ENCODE peak calls at places on chromosomes 4 and X, in seven cellular contexts. One of them, this sample, is unnamed.

GRCh38 chrX:100407784-100408642 is 2.1 kb downstream of the PCDH19 start:
- DNase-seq in HCT116: no peak
- DNase-seq in SK-N-SH: no peak
- DNase-seq in H1: peak
- DNase-seq in HepG2: no peak
- DNase-seq in K562: no peak
- DNase-seq in GM12878: no peak
- DNase-seq in this sample: no peak

GRCh38 chr4:152103181-152103901 is 342.5 kb upstream of the GATB start:
- DNase-seq in HCT116: no peak
- DNase-seq in GM12878: no peak
- DNase-seq in K562: no peak
- DNase-seq in SK-N-SH: no peak
- DNase-seq in HepG2: no peak
- DNase-seq in H1: no peak
- DNase-seq in this sample: no peak

GRCh38 chrX:96182366-96182765 is 502.3 kb upstream of the DIAPH2 start:
- DNase-seq in HepG2: peak
- DNase-seq in HCT116: no peak
- DNase-seq in GM12878: no peak
- DNase-seq in H1: no peak
- DNase-seq in K562: peak
- DNase-seq in SK-N-SH: peak
- DNase-seq in this sample: no peak

GRCh38 chr4:118910221-118910620 is 21.6 kb downstream of the SYNPO2 start:
- DNase-seq in HCT116: no peak
- DNase-seq in SK-N-SH: no peak
- DNase-seq in GM12878: no peak
- DNase-seq in K562: no peak
- DNase-seq in H1: no peak
- DNase-seq in HepG2: no peak
- DNase-seq in this sample: no peak

GRCh38 chr4:121272526-121272925 is 108.3 kb downstream of the QRFPR start:
- DNase-seq in H1: no peak
- DNase-seq in SK-N-SH: no peak
- DNase-seq in HCT116: no peak
- DNase-seq in HepG2: no peak
- DNase-seq in K562: peak
- DNase-seq in GM12878: no peak
- DNase-seq in this sample: no peak

GRCh38 chr4:182188622-182189021 is 54.6 kb upstream of the TENM3 start:
- DNase-seq in K562: no peak
- DNase-seq in HepG2: no peak
- DNase-seq in HCT116: no peak
- DNase-seq in H1: no peak
- DNase-seq in SK-N-SH: no peak
- DNase-seq in GM12878: no peak
- DNase-seq in this sample: no peak

GRCh38 chr4:156201050-156201449 is 247.4 kb upstream of the CTSO start:
- DNase-seq in HCT116: no peak
- DNase-seq in H1: no peak
- DNase-seq in HepG2: no peak
- DNase-seq in K562: no peak
- DNase-seq in GM12878: peak
- DNase-seq in SK-N-SH: no peak
- DNase-seq in this sample: no peak

GRCh38 chrX:108494416-108495095 is 54.9 kb downstream of the COL4A5 start:
- DNase-seq in HCT116: no peak
- DNase-seq in H1: no peak
- DNase-seq in HepG2: no peak
- DNase-seq in K562: no peak
- DNase-seq in GM12878: no peak
- DNase-seq in SK-N-SH: no peak
- DNase-seq in this sample: no peak

GRCh38 chr4:172270421-172270820 is 457.2 kb downstream of the GALNTL6 start:
- DNase-seq in HepG2: no peak
- DNase-seq in GM12878: no peak
- DNase-seq in HCT116: no peak
- DNase-seq in H1: no peak
- DNase-seq in SK-N-SH: no peak
- DNase-seq in K562: no peak
- DNase-seq in this sample: no peak

GRCh38 chrX:39900788-39901170 is 197.0 kb downstream of the BCOR start:
- DNase-seq in HepG2: no peak
- DNase-seq in GM12878: no peak
- DNase-seq in SK-N-SH: peak
- DNase-seq in H1: no peak
- DNase-seq in K562: no peak
- DNase-seq in HCT116: no peak
- DNase-seq in this sample: no peak

GRCh38 chrX:19156223-19156622 is 34.0 kb upstream of the ADGRG2 start:
- DNase-seq in GM12878: no peak
- DNase-seq in HCT116: no peak
- DNase-seq in H1: no peak
- DNase-seq in SK-N-SH: no peak
- DNase-seq in HepG2: no peak
- DNase-seq in K562: no peak
- DNase-seq in this sample: no peak

GRCh38 chr4:63566658-63567057 is 842.6 kb downstream of the TECRL start:
- DNase-seq in GM12878: no peak
- DNase-seq in K562: no peak
- DNase-seq in SK-N-SH: no peak
- DNase-seq in H1: no peak
- DNase-seq in HCT116: no peak
- DNase-seq in HepG2: no peak
- DNase-seq in this sample: no peak

GRCh38 chrX:54076903-54077302 is 32.6 kb upstream of the PHF8 start:
- DNase-seq in K562: no peak
- DNase-seq in SK-N-SH: no peak
- DNase-seq in HCT116: no peak
- DNase-seq in HepG2: no peak
- DNase-seq in GM12878: no peak
- DNase-seq in H1: no peak
- DNase-seq in this sample: no peak

GRCh38 chr4:174009686-174010451 is 273.6 kb downstream of the FBXO8 start:
- DNase-seq in HCT116: no peak
- DNase-seq in GM12878: no peak
- DNase-seq in SK-N-SH: no peak
- DNase-seq in H1: no peak
- DNase-seq in HepG2: no peak
- DNase-seq in K562: no peak
- DNase-seq in this sample: no peak

GRCh38 chr4:96056346-96056934 is 216.5 kb downstream of the PDHA2 start:
- DNase-seq in GM12878: no peak
- DNase-seq in K562: peak
- DNase-seq in HCT116: no peak
- DNase-seq in HepG2: no peak
- DNase-seq in SK-N-SH: no peak
- DNase-seq in H1: no peak
- DNase-seq in this sample: no peak

GRCh38 chr4:25440478-25441030 is 63.5 kb downstream of the ANAPC4 start:
- DNase-seq in K562: no peak
- DNase-seq in GM12878: no peak
- DNase-seq in SK-N-SH: no peak
- DNase-seq in HCT116: no peak
- DNase-seq in HepG2: no peak
- DNase-seq in H1: peak
- DNase-seq in this sample: no peak
- TF ChIP-seq JUND in K562: no peak
- TF ChIP-seq JUND in GM12878: no peak
- TF ChIP-seq JUND in SK-N-SH: no peak
- TF ChIP-seq JUND in HCT116: no peak
- TF ChIP-seq JUND in HepG2: no peak
- TF ChIP-seq JUND in H1: no peak
- TF ChIP-seq JUND in this sample: no peak

GRCh38 chr4:129429566-129430339 is 333.8 kb downstream of the C4orf33 start:
- DNase-seq in HCT116: no peak
- DNase-seq in GM12878: no peak
- DNase-seq in K562: no peak
- DNase-seq in SK-N-SH: no peak
- DNase-seq in H1: no peak
- DNase-seq in HepG2: no peak
- DNase-seq in this sample: no peak

GRCh38 chr4:129428454-129428853 is 332.5 kb downstream of the C4orf33 start:
- DNase-seq in H1: no peak
- DNase-seq in K562: no peak
- DNase-seq in HepG2: no peak
- DNase-seq in HCT116: no peak
- DNase-seq in SK-N-SH: no peak
- DNase-seq in GM12878: no peak
- DNase-seq in this sample: no peak
- TF ChIP-seq JUND in H1: no peak
- TF ChIP-seq JUND in K562: no peak
- TF ChIP-seq JUND in HepG2: no peak
- TF ChIP-seq JUND in HCT116: no peak
- TF ChIP-seq JUND in SK-N-SH: no peak
- TF ChIP-seq JUND in GM12878: no peak
- TF ChIP-seq JUND in this sample: no peak

DNA sequence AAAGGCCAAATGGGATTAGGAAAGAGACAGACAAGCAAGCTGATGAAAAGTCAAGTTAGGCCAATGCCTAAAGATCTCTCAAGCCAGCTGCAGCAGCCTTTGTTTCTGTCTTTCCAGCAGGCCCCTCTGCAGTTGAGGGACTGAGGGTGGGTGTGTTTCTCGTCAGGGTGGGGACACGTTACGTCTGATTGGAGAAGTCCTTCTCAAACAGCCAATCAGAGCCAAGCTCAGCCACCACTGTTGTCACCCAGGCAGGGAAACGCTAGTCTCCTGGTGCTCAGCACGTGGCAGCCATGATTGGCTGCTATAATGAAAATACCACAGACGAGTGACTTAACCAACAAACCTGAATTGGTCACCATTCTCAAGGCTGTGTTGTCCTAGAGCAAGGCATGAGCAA is 177.1 kb upstream of the LCORL start:
- DNase-seq in SK-N-SH: no peak
- DNase-seq in H1: no peak
- DNase-seq in GM12878: no peak
- DNase-seq in K562: no peak
- DNase-seq in HCT116: no peak
- DNase-seq in HepG2: no peak
- DNase-seq in this sample: no peak
- TF ChIP-seq JUND in SK-N-SH: no peak
- TF ChIP-seq JUND in H1: no peak
- TF ChIP-seq JUND in GM12878: no peak
- TF ChIP-seq JUND in K562: no peak
- TF ChIP-seq JUND in HCT116: no peak
- TF ChIP-seq JUND in HepG2: no peak
- TF ChIP-seq JUND in this sample: no peak

GRCh38 chrX:47200385-47201150 is 6.9 kb downstream of the UBA1 start:
- DNase-seq in HCT116: no peak
- DNase-seq in K562: no peak
- DNase-seq in H1: no peak
- DNase-seq in GM12878: no peak
- DNase-seq in HepG2: peak
- DNase-seq in SK-N-SH: no peak
- DNase-seq in this sample: peak
- TF ChIP-seq JUND in HCT116: no peak
- TF ChIP-seq JUND in K562: no peak
- TF ChIP-seq JUND in H1: no peak
- TF ChIP-seq JUND in GM12878: no peak
- TF ChIP-seq JUND in HepG2: no peak
- TF ChIP-seq JUND in SK-N-SH: no peak
- TF ChIP-seq JUND in this sample: no peak

GRCh38 chrX:74925210-74926088 is at the start of gene NEXMIF:
- DNase-seq in HCT116: no peak
- DNase-seq in H1: peak
- DNase-seq in HepG2: peak
- DNase-seq in K562: no peak
- DNase-seq in SK-N-SH: peak
- DNase-seq in GM12878: no peak
- DNase-seq in this sample: peak

GRCh38 chrX:74924449-74925209 is 623 bp downstream of the NEXMIF start:
- DNase-seq in H1: peak
- DNase-seq in K562: no peak
- DNase-seq in HCT116: no peak
- DNase-seq in GM12878: no peak
- DNase-seq in HepG2: no peak
- DNase-seq in SK-N-SH: peak
- DNase-seq in this sample: peak

GRCh38 chrX:74923942-74924448 is 1.3 kb downstream of the NEXMIF start:
- DNase-seq in HepG2: no peak
- DNase-seq in GM12878: no peak
- DNase-seq in HCT116: no peak
- DNase-seq in SK-N-SH: peak
- DNase-seq in H1: no peak
- DNase-seq in K562: no peak
- DNase-seq in this sample: no peak

DNA sequence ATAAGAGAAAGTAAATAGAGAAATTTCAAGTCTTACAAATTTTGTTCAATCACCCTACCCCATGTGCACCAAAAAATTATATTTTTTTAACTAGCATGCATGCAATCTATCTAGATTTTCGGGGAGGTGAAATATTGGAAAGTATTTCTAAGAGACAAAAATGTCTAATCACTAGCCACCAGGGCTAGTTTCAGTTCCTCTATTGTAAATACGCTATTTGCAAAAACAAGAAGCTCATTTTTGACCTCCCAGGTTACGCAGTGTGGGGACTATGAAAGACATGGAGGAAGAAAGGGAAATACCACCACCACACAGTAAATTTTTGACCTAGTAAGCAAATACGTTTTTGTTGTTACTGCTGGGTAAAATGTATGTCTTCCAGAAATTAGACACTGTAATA is 2.3 kb downstream of the NEXMIF start:
- DNase-seq in H1: no peak
- DNase-seq in GM12878: peak
- DNase-seq in SK-N-SH: no peak
- DNase-seq in K562: no peak
- DNase-seq in HCT116: no peak
- DNase-seq in HepG2: no peak
- DNase-seq in this sample: no peak
- TF ChIP-seq JUND in H1: no peak
- TF ChIP-seq JUND in GM12878: no peak
- TF ChIP-seq JUND in SK-N-SH: no peak
- TF ChIP-seq JUND in K562: no peak
- TF ChIP-seq JUND in HCT116: no peak
- TF ChIP-seq JUND in HepG2: no peak
- TF ChIP-seq JUND in this sample: no peak

GRCh38 chr4:55397521-55398321 is 2.0 kb downstream of the TMEM165 start:
- DNase-seq in K562: peak
- DNase-seq in GM12878: no peak
- DNase-seq in SK-N-SH: no peak
- DNase-seq in H1: no peak
- DNase-seq in HCT116: no peak
- DNase-seq in HepG2: no peak
- DNase-seq in this sample: no peak
- TF ChIP-seq JUND in K562: no peak
- TF ChIP-seq JUND in GM12878: no peak
- TF ChIP-seq JUND in SK-N-SH: no peak
- TF ChIP-seq JUND in H1: no peak
- TF ChIP-seq JUND in HCT116: no peak
- TF ChIP-seq JUND in HepG2: no peak
- TF ChIP-seq JUND in this sample: no peak

GRCh38 chr4:45741897-45742296 is 382.0 kb downstream of the GABRG1 start:
- DNase-seq in K562: no peak
- DNase-seq in HCT116: no peak
- DNase-seq in H1: no peak
- DNase-seq in GM12878: no peak
- DNase-seq in HepG2: peak
- DNase-seq in SK-N-SH: no peak
- DNase-seq in this sample: no peak
- TF ChIP-seq JUND in K562: no peak
- TF ChIP-seq JUND in HCT116: no peak
- TF ChIP-seq JUND in H1: no peak
- TF ChIP-seq JUND in GM12878: no peak
- TF ChIP-seq JUND in HepG2: no peak
- TF ChIP-seq JUND in SK-N-SH: no peak
- TF ChIP-seq JUND in this sample: no peak

GRCh38 chrX:103864886-103865534 is 33.0 kb upstream of the RAB9B start:
- DNase-seq in GM12878: no peak
- DNase-seq in HCT116: no peak
- DNase-seq in HepG2: no peak
- DNase-seq in H1: no peak
- DNase-seq in SK-N-SH: no peak
- DNase-seq in K562: no peak
- DNase-seq in this sample: no peak
- TF ChIP-seq JUND in GM12878: no peak
- TF ChIP-seq JUND in HCT116: no peak
- TF ChIP-seq JUND in HepG2: no peak
- TF ChIP-seq JUND in H1: no peak
- TF ChIP-seq JUND in SK-N-SH: no peak
- TF ChIP-seq JUND in K562: no peak
- TF ChIP-seq JUND in this sample: no peak